ENCODE peak calls at places on chromosomes 6 and 20, in seven cellular contexts. One of them, this sample, is unnamed.

GRCh38 chr20:805713-806112 is 27.8 kb upstream of the FAM110A start:
- DNase-seq in A549: peak; percentile 59
- DNase-seq in body of pancreas: no peak
- DNase-seq in uterus: no peak
- DNase-seq in psoas muscle: no peak
- DNase-seq in prostate gland: no peak
- DNase-seq in left ventricle myocardium inferior: no peak
- DNase-seq in this sample: no peak

GRCh38 chr20:34220581-34220980 is 20.6 kb upstream of the ASIP start:
- DNase-seq in psoas muscle: no peak
- DNase-seq in left ventricle myocardium inferior: no peak
- DNase-seq in uterus: no peak
- DNase-seq in A549: no peak
- DNase-seq in prostate gland: no peak
- DNase-seq in body of pancreas: no peak
- DNase-seq in this sample: no peak

GRCh38 chr6:111805511-111806181 is 67.6 kb downstream of the FYN start:
- DNase-seq in prostate gland: no peak
- DNase-seq in body of pancreas: no peak
- DNase-seq in left ventricle myocardium inferior: no peak
- DNase-seq in psoas muscle: no peak
- DNase-seq in uterus: no peak
- DNase-seq in A549: no peak
- DNase-seq in this sample: no peak

GRCh38 chr6:106192824-106193223 is 106.7 kb downstream of the PRDM1 start:
- DNase-seq in left ventricle myocardium inferior: no peak
- DNase-seq in prostate gland: no peak
- DNase-seq in A549: no peak
- DNase-seq in uterus: no peak
- DNase-seq in psoas muscle: no peak
- DNase-seq in body of pancreas: no peak
- DNase-seq in this sample: no peak

GRCh38 chr6:19070520-19070919 is 683.4 kb downstream of the RNF144B start:
- DNase-seq in body of pancreas: no peak
- DNase-seq in A549: no peak
- DNase-seq in left ventricle myocardium inferior: no peak
- DNase-seq in psoas muscle: no peak
- DNase-seq in uterus: no peak
- DNase-seq in prostate gland: no peak
- DNase-seq in this sample: no peak

GRCh38 chr6:79403525-79403924 is 133.7 kb downstream of the LCA5 start:
- DNase-seq in body of pancreas: no peak
- DNase-seq in A549: no peak
- DNase-seq in prostate gland: no peak
- DNase-seq in uterus: no peak
- DNase-seq in left ventricle myocardium inferior: no peak
- DNase-seq in psoas muscle: no peak
- DNase-seq in this sample: no peak

GRCh38 chr6:170005680-170006470 is 254.5 kb downstream of the ERMARD start:
- DNase-seq in body of pancreas: no peak
- DNase-seq in prostate gland: no peak
- DNase-seq in uterus: no peak
- DNase-seq in A549: no peak
- DNase-seq in left ventricle myocardium inferior: no peak
- DNase-seq in psoas muscle: no peak
- DNase-seq in this sample: no peak

GRCh38 chr6:84263557-84263956 is 36.1 kb upstream of the CEP162 start:
- DNase-seq in left ventricle myocardium inferior: no peak
- DNase-seq in uterus: no peak
- DNase-seq in psoas muscle: no peak
- DNase-seq in prostate gland: no peak
- DNase-seq in body of pancreas: no peak
- DNase-seq in A549: peak; percentile 13
- DNase-seq in this sample: no peak

GRCh38 chr6:148147431-148147830 is 195.2 kb upstream of the SASH1 start:
- DNase-seq in prostate gland: no peak
- DNase-seq in A549: no peak
- DNase-seq in body of pancreas: no peak
- DNase-seq in psoas muscle: no peak
- DNase-seq in left ventricle myocardium inferior: no peak
- DNase-seq in uterus: no peak
- DNase-seq in this sample: no peak

DNA sequence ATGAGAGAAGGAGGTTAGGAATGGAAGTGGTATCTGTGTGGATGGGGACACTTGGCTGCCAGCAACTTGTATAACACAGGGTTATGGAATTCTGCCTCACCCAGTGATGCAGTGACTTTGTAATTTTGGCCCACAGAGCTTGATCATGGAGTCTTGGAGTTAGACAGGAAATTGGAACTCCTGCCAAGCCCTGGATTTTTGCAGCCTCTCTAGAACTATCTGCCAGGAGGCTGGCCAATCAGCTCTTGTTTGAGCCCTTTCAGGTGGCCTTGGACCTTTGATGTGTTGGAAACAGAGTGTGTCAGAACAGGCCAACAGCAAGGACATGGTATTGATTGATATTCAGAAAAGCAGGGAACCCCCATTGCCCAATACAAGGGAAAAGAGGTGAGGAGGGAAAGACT is 157.7 kb upstream of the GGTLC1 start:
- DNase-seq in uterus: no peak
- DNase-seq in left ventricle myocardium inferior: no peak
- DNase-seq in prostate gland: no peak
- DNase-seq in psoas muscle: no peak
- DNase-seq in body of pancreas: no peak
- DNase-seq in A549: no peak
- DNase-seq in this sample: no peak
- H3K4me1 ChIP-seq in uterus: no peaks in the 10 kb centered on the region
- H3K4me1 ChIP-seq in left ventricle myocardium inferior: no peaks in the 10 kb centered on the region
- H3K4me1 ChIP-seq in prostate gland: no peaks in the 10 kb centered on the region
- H3K4me1 ChIP-seq in psoas muscle: no peaks in the 10 kb centered on the region
- H3K4me1 ChIP-seq in body of pancreas: peaks cover 7% of the 10 kb centered on the region
- H3K4me1 ChIP-seq in A549: no peaks in the 10 kb centered on the region
- H3K4me1 ChIP-seq in this sample: no peaks in the 10 kb centered on the region

GRCh38 chr6:26022737-26023136 is 60.1 kb downstream of the TRIM38 start:
- DNase-seq in prostate gland: no peak
- DNase-seq in uterus: no peak
- DNase-seq in A549: no peak
- DNase-seq in psoas muscle: no peak
- DNase-seq in body of pancreas: no peak
- DNase-seq in left ventricle myocardium inferior: no peak
- DNase-seq in this sample: no peak

GRCh38 chr6:26020983-26021349 is 58.4 kb downstream of the TRIM38 start:
- DNase-seq in body of pancreas: peak; percentile 67
- DNase-seq in prostate gland: peak; percentile 45
- DNase-seq in A549: peak; percentile 75
- DNase-seq in uterus: peak; percentile 68
- DNase-seq in left ventricle myocardium inferior: peak; percentile 56
- DNase-seq in psoas muscle: peak; percentile 62
- DNase-seq in this sample: peak; percentile 53

GRCh38 chr6:26020291-26020982 is 57.8 kb downstream of the TRIM38 start:
- DNase-seq in prostate gland: peak; percentile 84
- DNase-seq in uterus: peak; percentile 89
- DNase-seq in body of pancreas: peak; percentile 85
- DNase-seq in left ventricle myocardium inferior: peak; percentile 73
- DNase-seq in A549: peak; percentile 92
- DNase-seq in psoas muscle: peak; percentile 74
- DNase-seq in this sample: peak; percentile 66

GRCh38 chr6:26022166-26022510 is 59.5 kb downstream of the TRIM38 start:
- DNase-seq in A549: peak; percentile 81
- DNase-seq in psoas muscle: no peak
- DNase-seq in left ventricle myocardium inferior: no peak
- DNase-seq in prostate gland: peak; percentile 50
- DNase-seq in body of pancreas: peak; percentile 74
- DNase-seq in uterus: peak; percentile 84
- DNase-seq in this sample: no peak

GRCh38 chr6:26021350-26022165 is 59.0 kb downstream of the TRIM38 start:
- DNase-seq in uterus: peak; percentile 97
- DNase-seq in psoas muscle: peak; percentile 86
- DNase-seq in A549: peak; percentile 96
- DNase-seq in body of pancreas: peak; percentile 92
- DNase-seq in prostate gland: peak; percentile 94
- DNase-seq in left ventricle myocardium inferior: peak; percentile 92
- DNase-seq in this sample: peak; percentile 93
- TF ChIP-seq CTCF in uterus: no peak
- TF ChIP-seq CTCF in psoas muscle: no peak
- TF ChIP-seq CTCF in A549: no peak
- TF ChIP-seq CTCF in body of pancreas: no peak
- TF ChIP-seq CTCF in prostate gland: no peak
- TF ChIP-seq CTCF in left ventricle myocardium inferior: no peak
- TF ChIP-seq CTCF in this sample: no peak

DNA sequence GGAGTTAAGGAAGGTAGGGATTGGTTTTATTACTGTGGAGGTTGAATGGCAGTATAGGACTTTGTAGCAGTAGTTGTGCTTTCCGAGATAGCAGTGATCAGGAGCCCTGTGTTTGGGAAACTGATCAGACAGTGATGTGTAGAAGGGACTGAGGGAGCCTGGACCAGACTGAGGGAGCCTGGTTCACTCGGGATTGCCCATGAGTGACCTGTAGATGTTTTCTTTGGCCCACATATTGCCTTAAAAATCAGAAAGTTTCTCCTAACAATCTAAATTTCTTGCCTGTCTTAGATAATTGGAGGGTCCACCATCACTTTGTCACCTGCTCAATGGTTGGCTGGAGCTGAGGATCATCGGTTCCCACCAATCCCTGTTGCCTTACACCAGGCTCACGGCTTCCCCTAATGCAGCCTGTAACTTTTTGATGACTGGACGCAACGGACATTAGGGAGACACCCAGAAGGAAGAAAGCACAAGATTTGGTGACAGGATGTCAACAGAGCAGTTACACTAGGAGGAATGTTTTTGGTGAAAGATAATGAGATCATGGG is 1.1 kb downstream of the CDS2 start:
- DNase-seq in body of pancreas: no peak
- DNase-seq in left ventricle myocardium inferior: no peak
- DNase-seq in prostate gland: no peak
- DNase-seq in psoas muscle: no peak
- DNase-seq in A549: no peak
- DNase-seq in uterus: no peak
- DNase-seq in this sample: no peak
- H3K4me3 ChIP-seq in body of pancreas: peak overlapping the region; percentile 48
- H3K4me3 ChIP-seq in left ventricle myocardium inferior: peak overlapping the region; percentile 85
- H3K4me3 ChIP-seq in prostate gland: peak overlapping the region; percentile 86
- H3K4me3 ChIP-seq in psoas muscle: peak overlapping the region; percentile 81
- H3K4me3 ChIP-seq in A549: peak overlapping the region; percentile 78
- H3K4me3 ChIP-seq in uterus: peak overlapping the region; percentile 50
- H3K4me3 ChIP-seq in this sample: peak overlapping the region; percentile 92

GRCh38 chr6:69624944-69625343 is 171.9 kb downstream of the LMBRD1 start:
- DNase-seq in prostate gland: no peak
- DNase-seq in body of pancreas: no peak
- DNase-seq in A549: no peak
- DNase-seq in uterus: no peak
- DNase-seq in left ventricle myocardium inferior: no peak
- DNase-seq in psoas muscle: no peak
- DNase-seq in this sample: no peak

GRCh38 chr6:69631552-69632346 is 165.1 kb downstream of the LMBRD1 start:
- DNase-seq in body of pancreas: no peak
- DNase-seq in prostate gland: no peak
- DNase-seq in left ventricle myocardium inferior: no peak
- DNase-seq in psoas muscle: no peak
- DNase-seq in uterus: no peak
- DNase-seq in A549: no peak
- DNase-seq in this sample: no peak

GRCh38 chr6:69630767-69631166 is 166.0 kb downstream of the LMBRD1 start:
- DNase-seq in prostate gland: no peak
- DNase-seq in psoas muscle: no peak
- DNase-seq in A549: no peak
- DNase-seq in body of pancreas: no peak
- DNase-seq in left ventricle myocardium inferior: no peak
- DNase-seq in uterus: no peak
- DNase-seq in this sample: no peak

GRCh38 chr6:69622924-69623323 is 173.9 kb downstream of the LMBRD1 start:
- DNase-seq in body of pancreas: no peak
- DNase-seq in psoas muscle: no peak
- DNase-seq in A549: no peak
- DNase-seq in left ventricle myocardium inferior: no peak
- DNase-seq in prostate gland: no peak
- DNase-seq in uterus: no peak
- DNase-seq in this sample: no peak

DNA sequence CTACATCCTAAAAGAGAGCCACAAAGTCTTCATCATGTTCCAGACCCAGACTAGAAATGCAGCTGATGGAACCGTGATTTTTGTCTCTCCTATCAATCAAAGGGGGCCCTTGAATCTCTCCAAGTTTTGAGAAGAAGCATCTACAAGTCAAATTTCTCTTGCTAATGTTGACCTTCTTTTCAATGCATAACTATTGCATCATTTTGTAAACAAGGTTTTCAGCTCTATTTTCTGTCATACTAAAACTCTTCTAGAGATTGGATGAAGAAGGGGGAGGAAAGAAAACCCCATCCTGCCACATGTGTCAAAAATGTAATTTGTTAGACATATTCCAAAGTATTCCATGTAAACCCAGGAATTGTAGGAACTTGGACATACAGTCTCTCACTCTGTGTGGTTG is 169.2 kb downstream of the LMBRD1 start:
- DNase-seq in body of pancreas: no peak
- DNase-seq in psoas muscle: no peak
- DNase-seq in uterus: no peak
- DNase-seq in left ventricle myocardium inferior: no peak
- DNase-seq in A549: no peak
- DNase-seq in prostate gland: no peak
- DNase-seq in this sample: no peak
- H3K4me1 ChIP-seq in body of pancreas: no peaks in the 10 kb centered on the region
- H3K4me1 ChIP-seq in psoas muscle: no peaks in the 10 kb centered on the region
- H3K4me1 ChIP-seq in uterus: no peaks in the 10 kb centered on the region
- H3K4me1 ChIP-seq in left ventricle myocardium inferior: no peaks in the 10 kb centered on the region
- H3K4me1 ChIP-seq in A549: no peaks in the 10 kb centered on the region
- H3K4me1 ChIP-seq in prostate gland: no peaks in the 10 kb centered on the region
- H3K4me1 ChIP-seq in this sample: no peaks in the 10 kb centered on the region

GRCh38 chr6:2733324-2733723 is 17.4 kb downstream of the MYLK4 start:
- DNase-seq in uterus: peak; percentile 25
- DNase-seq in prostate gland: no peak
- DNase-seq in psoas muscle: peak; percentile 52
- DNase-seq in left ventricle myocardium inferior: peak; percentile 55
- DNase-seq in body of pancreas: peak; percentile 30
- DNase-seq in A549: no peak
- DNase-seq in this sample: peak; percentile 61

GRCh38 chr6:2733736-2734480 is 16.8 kb downstream of the MYLK4 start:
- DNase-seq in prostate gland: no peak
- DNase-seq in left ventricle myocardium inferior: peak; percentile 70
- DNase-seq in psoas muscle: peak; percentile 41
- DNase-seq in uterus: no peak
- DNase-seq in body of pancreas: no peak
- DNase-seq in A549: no peak
- DNase-seq in this sample: no peak

GRCh38 chr6:2732503-2733089 is 18.1 kb downstream of the MYLK4 start:
- DNase-seq in body of pancreas: no peak
- DNase-seq in prostate gland: no peak
- DNase-seq in left ventricle myocardium inferior: no peak
- DNase-seq in A549: no peak
- DNase-seq in psoas muscle: no peak
- DNase-seq in uterus: no peak
- DNase-seq in this sample: no peak

GRCh38 chr6:2731281-2731909 is 19.3 kb downstream of the MYLK4 start:
- DNase-seq in uterus: no peak
- DNase-seq in left ventricle myocardium inferior: no peak
- DNase-seq in A549: no peak
- DNase-seq in prostate gland: no peak
- DNase-seq in psoas muscle: no peak
- DNase-seq in body of pancreas: no peak
- DNase-seq in this sample: no peak

GRCh38 chr6:2734517-2735076 is 16.1 kb downstream of the MYLK4 start:
- DNase-seq in psoas muscle: no peak
- DNase-seq in uterus: no peak
- DNase-seq in A549: no peak
- DNase-seq in left ventricle myocardium inferior: no peak
- DNase-seq in body of pancreas: no peak
- DNase-seq in prostate gland: no peak
- DNase-seq in this sample: no peak
- TF ChIP-seq CTCF in psoas muscle: no peak
- TF ChIP-seq CTCF in uterus: no peak
- TF ChIP-seq CTCF in A549: no peak
- TF ChIP-seq CTCF in left ventricle myocardium inferior: no peak
- TF ChIP-seq CTCF in body of pancreas: no peak
- TF ChIP-seq CTCF in prostate gland: no peak
- TF ChIP-seq CTCF in this sample: no peak

This sample was measured in lung.